ENCODE peak calls at places on chromosome 5, in five cellular contexts. W is mesothelial cell of epicardium; X is upper lobe of right lung; E is CD8-positive, alpha-beta T cell; A is neural crest cell. R is an unnamed sample.

GRCh38 chr5:177426566-177427210 is at the start of gene GRK6:
- DNase-seq in W (peak), X (peak), E (peak), A (no peak), R (no peak)

GRCh38 chr5:884345-885126 is 8.1 kb downstream of the BRD9 start:
- DNase-seq in W (no peak), X (no peak), E (no peak), A (no peak), R (no peak)

GRCh38 chr5:176748073-176748966 is 62.0 kb upstream of the UNC5A start:
- DNase-seq in W (no peak), X (peak), E (no peak), A (no peak), R (no peak)

GRCh38 chr5:72541501-72542235 is 34.5 kb upstream of the ZNF366 start:
- DNase-seq in W (no peak), X (no peak), E (no peak), A (no peak), R (no peak)

GRCh38 chr5:119290161-119290569 is 65.7 kb upstream of the TNFAIP8 start:
- DNase-seq in W (no peak), X (no peak), E (no peak), A (no peak), R (peak)

GRCh38 chr5:107887181-107887580 is 216.4 kb upstream of the EFNA5 start:
- DNase-seq in W (no peak), X (no peak), E (no peak), A (no peak), R (no peak)

GRCh38 chr5:90440644-90441043 is 31.1 kb upstream of the CETN3 start:
- DNase-seq in W (no peak), X (no peak), E (no peak), A (no peak), R (no peak)

GRCh38 chr5:94707359-94707758 is 88.9 kb downstream of the SLF1 start:
- DNase-seq in W (no peak), X (no peak), E (no peak), A (no peak), R (no peak)

GRCh38 chr5:109863752-109864151 is 174.0 kb downstream of the MAN2A1 start:
- DNase-seq in W (no peak), X (no peak), E (no peak), A (no peak), R (no peak)

GRCh38 chr5:177419045-177419444 is 7.4 kb upstream of the GRK6 start:
- DNase-seq in W (no peak), X (no peak), E (no peak), A (no peak), R (no peak)

GRCh38 chr5:96093890-96094381 is 132.3 kb upstream of the ELL2 start:
- DNase-seq in W (no peak), X (no peak), E (no peak), A (no peak), R (no peak)

GRCh38 chr5:3490962-3491477 is 104.6 kb upstream of the IRX1 start:
- DNase-seq in W (no peak), X (no peak), E (no peak), A (no peak), R (no peak)

GRCh38 chr5:92017786-92018185 is 634.7 kb upstream of the ARRDC3 start:
- DNase-seq in W (no peak), X (no peak), E (no peak), A (no peak), R (no peak)

GRCh38 chr5:164057121-164057520 is 551.7 kb downstream of the MAT2B start:
- DNase-seq in W (no peak), X (no peak), E (no peak), A (no peak), R (no peak)

DNA sequence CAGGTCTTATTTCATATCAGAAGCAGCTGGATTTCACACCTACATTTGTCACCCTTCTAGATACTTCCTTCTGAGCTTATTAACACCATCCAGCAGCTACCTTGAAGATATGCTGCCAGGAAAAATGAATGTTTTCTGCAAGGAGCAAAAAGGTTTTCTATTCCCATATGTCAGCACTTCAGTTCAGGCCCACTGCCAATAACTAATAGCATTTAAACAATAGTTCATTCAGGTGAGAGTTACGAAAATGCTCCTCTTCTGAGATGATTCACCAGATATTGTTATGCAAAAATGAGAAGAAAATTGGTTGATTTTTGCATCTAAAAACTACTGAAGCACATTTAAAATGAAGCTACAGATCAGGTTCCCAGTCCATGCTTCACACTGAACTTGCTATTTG is 56.4 kb upstream of the ISL1 start:
- DNase-seq in W (no peak), X (no peak), E (no peak), A (no peak), R (no peak)
- TF ChIP-seq CTCF in W (no peak), X (no peak), E (no peak), A (no peak), R (no peak)

GRCh38 chr5:172910828-172911627 is 48.2 kb upstream of the RPL26L1 start:
- DNase-seq in W (no peak), X (peak), E (no peak), A (no peak), R (peak)
- TF ChIP-seq CTCF in W (no peak), X (peak), E (no peak), A (peak), R (peak)

GRCh38 chr5:154868702-154869101 is 10.3 kb downstream of the CNOT8 start:
- DNase-seq in W (no peak), X (no peak), E (no peak), A (no peak), R (no peak)
- TF ChIP-seq CTCF in W (no peak), X (no peak), E (no peak), A (no peak), R (no peak)

DNA sequence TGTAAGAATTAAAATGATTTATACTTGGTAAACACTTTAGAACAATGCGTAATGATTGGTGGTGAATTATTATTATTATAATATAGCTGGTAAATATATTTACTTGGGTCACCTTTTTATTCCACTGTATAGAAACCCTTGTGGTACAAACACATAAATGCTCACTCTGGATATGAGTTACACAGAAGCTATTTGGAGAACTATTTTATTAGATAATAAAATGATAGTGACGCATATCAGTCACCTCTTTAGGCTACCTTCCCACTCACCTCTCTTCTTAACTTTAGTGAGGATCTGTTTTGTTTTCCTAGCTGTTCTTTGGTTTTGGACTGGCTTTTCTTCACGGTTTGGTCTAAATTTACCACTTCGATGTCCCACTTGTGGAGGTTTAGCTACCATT is 537.8 kb upstream of the DAP start:
- DNase-seq in W (no peak), X (no peak), E (no peak), A (no peak), R (no peak)
- TF ChIP-seq CTCF in W (no peak), X (no peak), E (no peak), A (no peak), R (no peak)

DNA sequence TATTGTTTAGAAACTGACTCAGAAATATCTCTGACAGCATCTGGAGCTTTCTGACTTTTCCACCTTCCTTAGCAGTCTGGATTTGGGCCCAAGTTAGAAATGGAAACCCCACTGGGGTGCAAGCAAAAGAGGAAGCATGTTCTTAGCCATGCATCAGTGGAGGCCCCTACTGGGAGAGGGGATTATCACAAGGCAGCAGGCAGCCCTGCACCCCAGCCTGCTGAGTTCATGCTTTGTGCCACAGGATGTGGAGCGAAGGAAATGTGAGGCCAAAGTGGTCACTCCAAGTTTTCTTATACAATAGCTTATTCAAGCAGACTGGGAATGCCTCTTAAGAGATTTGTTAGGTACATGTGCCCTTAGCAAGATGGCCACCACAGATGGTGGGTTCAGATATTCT is 146.4 kb upstream of the TLX3 start:
- DNase-seq in W (no peak), X (no peak), E (no peak), A (peak), R (no peak)
- TF ChIP-seq CTCF in W (no peak), X (peak), E (no peak), A (peak), R (peak)

GRCh38 chr5:113085084-113085414 is 108.5 kb downstream of the DCP2 start:
- DNase-seq in W (no peak), X (no peak), E (no peak), A (no peak), R (no peak)
- TF ChIP-seq CTCF in W (no peak), X (no peak), E (no peak), A (no peak), R (no peak)

GRCh38 chr5:84274585-84275468 is 109.9 kb downstream of the EDIL3 start:
- DNase-seq in W (peak), X (no peak), E (no peak), A (peak), R (no peak)
- TF ChIP-seq CTCF in W (peak), X (peak), E (no peak), A (peak), R (peak)

GRCh38 chr5:135020111-135020895 is 13.7 kb downstream of the PITX1 start:
- DNase-seq in W (peak), X (peak), E (no peak), A (no peak), R (no peak)
- TF ChIP-seq CTCF in W (no peak), X (no peak), E (no peak), A (no peak), R (no peak)